ENCODE peak calls at places on chromosomes 13 and 19, in ten cellular contexts. One of them, this sample, is unnamed.

GRCh38 chr13:110023729-110024645 is 237.6 kb upstream of the IRS2 start:
- DNase-seq in mesothelial cell of epicardium: no peak
- DNase-seq in nephron progenitor cell: no peak
- DNase-seq in neural progenitor cell: peak; percentile 35
- DNase-seq in GM10248: no peak
- DNase-seq in AG10803: no peak
- DNase-seq in heart left ventricle: peak; percentile 36
- DNase-seq in foreskin keratinocyte: no peak
- DNase-seq in spleen: no peak
- DNase-seq in right atrium auricular region: no peak
- DNase-seq in this sample: no peak

GRCh38 chr13:112959206-112959605 is 9.8 kb upstream of the MCF2L start:
- DNase-seq in heart left ventricle: peak; percentile 70
- DNase-seq in mesothelial cell of epicardium: no peak
- DNase-seq in nephron progenitor cell: no peak
- DNase-seq in AG10803: no peak
- DNase-seq in foreskin keratinocyte: no peak
- DNase-seq in GM10248: no peak
- DNase-seq in neural progenitor cell: no peak
- DNase-seq in spleen: peak; percentile 33
- DNase-seq in right atrium auricular region: peak; percentile 67
- DNase-seq in this sample: no peak

GRCh38 chr13:94525781-94526180 is 46.3 kb upstream of the DCT start:
- DNase-seq in mesothelial cell of epicardium: no peak
- DNase-seq in right atrium auricular region: no peak
- DNase-seq in AG10803: no peak
- DNase-seq in spleen: no peak
- DNase-seq in heart left ventricle: no peak
- DNase-seq in foreskin keratinocyte: no peak
- DNase-seq in nephron progenitor cell: no peak
- DNase-seq in neural progenitor cell: no peak
- DNase-seq in GM10248: no peak
- DNase-seq in this sample: no peak

GRCh38 chr13:42807866-42808265 is 26.5 kb downstream of the FAM216B start:
- DNase-seq in AG10803: peak; percentile 40
- DNase-seq in neural progenitor cell: no peak
- DNase-seq in right atrium auricular region: no peak
- DNase-seq in heart left ventricle: no peak
- DNase-seq in nephron progenitor cell: no peak
- DNase-seq in foreskin keratinocyte: peak; percentile 63
- DNase-seq in GM10248: no peak
- DNase-seq in mesothelial cell of epicardium: no peak
- DNase-seq in spleen: no peak
- DNase-seq in this sample: peak; percentile 25

GRCh38 chr19:38263696-38264485 is 482 bp upstream of the SPINT2 start:
- DNase-seq in AG10803: peak; percentile 81
- DNase-seq in GM10248: peak; percentile 80
- DNase-seq in mesothelial cell of epicardium: peak; percentile 88
- DNase-seq in spleen: no peak
- DNase-seq in foreskin keratinocyte: peak; percentile 86
- DNase-seq in heart left ventricle: peak; percentile 35
- DNase-seq in right atrium auricular region: no peak
- DNase-seq in neural progenitor cell: no peak
- DNase-seq in nephron progenitor cell: peak; percentile 78
- DNase-seq in this sample: peak; percentile 54

GRCh38 chr13:32538621-32539246 is at the start of gene N4BP2L2:
- DNase-seq in nephron progenitor cell: peak; percentile 83
- DNase-seq in heart left ventricle: peak; percentile 96
- DNase-seq in right atrium auricular region: peak; percentile 97
- DNase-seq in AG10803: peak; percentile 98
- DNase-seq in spleen: peak; percentile 97
- DNase-seq in GM10248: peak; percentile 86
- DNase-seq in foreskin keratinocyte: peak; percentile 94
- DNase-seq in mesothelial cell of epicardium: peak; percentile 75
- DNase-seq in neural progenitor cell: peak; percentile 96
- DNase-seq in this sample: peak; percentile 95

GRCh38 chr13:77828815-77829214 is 89.8 kb downstream of the EDNRB start:
- DNase-seq in GM10248: no peak
- DNase-seq in heart left ventricle: no peak
- DNase-seq in spleen: no peak
- DNase-seq in AG10803: no peak
- DNase-seq in foreskin keratinocyte: no peak
- DNase-seq in mesothelial cell of epicardium: no peak
- DNase-seq in neural progenitor cell: no peak
- DNase-seq in right atrium auricular region: no peak
- DNase-seq in nephron progenitor cell: no peak
- DNase-seq in this sample: no peak

GRCh38 chr19:15506074-15506565 is 2.2 kb upstream of the CYP4F22 start:
- DNase-seq in mesothelial cell of epicardium: no peak
- DNase-seq in GM10248: no peak
- DNase-seq in foreskin keratinocyte: no peak
- DNase-seq in spleen: no peak
- DNase-seq in neural progenitor cell: no peak
- DNase-seq in heart left ventricle: no peak
- DNase-seq in AG10803: no peak
- DNase-seq in nephron progenitor cell: no peak
- DNase-seq in right atrium auricular region: no peak
- DNase-seq in this sample: no peak

GRCh38 chr19:952680-953500 is 27.1 kb downstream of the ARID3A start:
- DNase-seq in foreskin keratinocyte: no peak
- DNase-seq in mesothelial cell of epicardium: no peak
- DNase-seq in right atrium auricular region: no peak
- DNase-seq in spleen: no peak
- DNase-seq in AG10803: no peak
- DNase-seq in nephron progenitor cell: no peak
- DNase-seq in GM10248: no peak
- DNase-seq in neural progenitor cell: no peak
- DNase-seq in heart left ventricle: no peak
- DNase-seq in this sample: no peak

GRCh38 chr13:109419896-109420295 is 366.5 kb downstream of the IRS2 start:
- DNase-seq in spleen: no peak
- DNase-seq in nephron progenitor cell: no peak
- DNase-seq in AG10803: no peak
- DNase-seq in heart left ventricle: no peak
- DNase-seq in mesothelial cell of epicardium: no peak
- DNase-seq in foreskin keratinocyte: peak; percentile 72
- DNase-seq in right atrium auricular region: no peak
- DNase-seq in GM10248: no peak
- DNase-seq in neural progenitor cell: no peak
- DNase-seq in this sample: no peak

GRCh38 chr13:55615080-55615479 is 1525.6 kb upstream of the PRR20A start:
- DNase-seq in AG10803: no peak
- DNase-seq in spleen: no peak
- DNase-seq in GM10248: no peak
- DNase-seq in right atrium auricular region: no peak
- DNase-seq in nephron progenitor cell: no peak
- DNase-seq in neural progenitor cell: no peak
- DNase-seq in heart left ventricle: no peak
- DNase-seq in foreskin keratinocyte: no peak
- DNase-seq in mesothelial cell of epicardium: no peak
- DNase-seq in this sample: no peak

GRCh38 chr13:95296326-95296939 is 4.8 kb downstream of the ABCC4 start:
- DNase-seq in right atrium auricular region: no peak
- DNase-seq in foreskin keratinocyte: no peak
- DNase-seq in GM10248: peak; percentile 42
- DNase-seq in heart left ventricle: peak; percentile 32
- DNase-seq in neural progenitor cell: peak; percentile 65
- DNase-seq in spleen: no peak
- DNase-seq in nephron progenitor cell: peak; percentile 47
- DNase-seq in AG10803: peak; percentile 13
- DNase-seq in mesothelial cell of epicardium: no peak
- DNase-seq in this sample: no peak

GRCh38 chr19:4229179-4229931 is at the start of gene EBI3:
- DNase-seq in GM10248: peak; percentile 89
- DNase-seq in nephron progenitor cell: peak; percentile 50
- DNase-seq in heart left ventricle: peak; percentile 32
- DNase-seq in spleen: peak; percentile 83
- DNase-seq in foreskin keratinocyte: no peak
- DNase-seq in right atrium auricular region: no peak
- DNase-seq in neural progenitor cell: no peak
- DNase-seq in AG10803: no peak
- DNase-seq in mesothelial cell of epicardium: no peak
- DNase-seq in this sample: peak; percentile 46

GRCh38 chr13:48858122-48858521 is 117.6 kb upstream of the FNDC3A start:
- DNase-seq in nephron progenitor cell: no peak
- DNase-seq in spleen: no peak
- DNase-seq in foreskin keratinocyte: no peak
- DNase-seq in GM10248: no peak
- DNase-seq in mesothelial cell of epicardium: no peak
- DNase-seq in neural progenitor cell: no peak
- DNase-seq in right atrium auricular region: no peak
- DNase-seq in heart left ventricle: no peak
- DNase-seq in AG10803: no peak
- DNase-seq in this sample: no peak

GRCh38 chr13:38463047-38463446 is 113.4 kb downstream of the UFM1 start:
- DNase-seq in AG10803: no peak
- DNase-seq in nephron progenitor cell: no peak
- DNase-seq in heart left ventricle: no peak
- DNase-seq in spleen: no peak
- DNase-seq in mesothelial cell of epicardium: no peak
- DNase-seq in neural progenitor cell: no peak
- DNase-seq in right atrium auricular region: no peak
- DNase-seq in foreskin keratinocyte: no peak
- DNase-seq in GM10248: no peak
- DNase-seq in this sample: no peak

GRCh38 chr19:4811328-4812131 is 20.0 kb downstream of the TICAM1 start:
- DNase-seq in neural progenitor cell: peak; percentile 72
- DNase-seq in foreskin keratinocyte: peak; percentile 42
- DNase-seq in heart left ventricle: peak; percentile 76
- DNase-seq in spleen: peak; percentile 96
- DNase-seq in mesothelial cell of epicardium: peak; percentile 67
- DNase-seq in GM10248: peak; percentile 84
- DNase-seq in nephron progenitor cell: peak; percentile 92
- DNase-seq in AG10803: peak; percentile 49
- DNase-seq in right atrium auricular region: peak; percentile 82
- DNase-seq in this sample: no peak

GRCh38 chr13:20482275-20482761 is 43.3 kb downstream of the CRYL1 start:
- DNase-seq in heart left ventricle: no peak
- DNase-seq in neural progenitor cell: no peak
- DNase-seq in right atrium auricular region: no peak
- DNase-seq in mesothelial cell of epicardium: no peak
- DNase-seq in GM10248: no peak
- DNase-seq in foreskin keratinocyte: peak; percentile 47
- DNase-seq in spleen: no peak
- DNase-seq in nephron progenitor cell: no peak
- DNase-seq in AG10803: no peak
- DNase-seq in this sample: no peak

GRCh38 chr19:6066661-6067646 is 43.3 kb downstream of the RFX2 start:
- DNase-seq in neural progenitor cell: peak; percentile 98
- DNase-seq in foreskin keratinocyte: peak; percentile 81
- DNase-seq in right atrium auricular region: peak; percentile 99
- DNase-seq in AG10803: peak; percentile 98
- DNase-seq in spleen: no peak
- DNase-seq in GM10248: no peak
- DNase-seq in mesothelial cell of epicardium: peak; percentile 70
- DNase-seq in nephron progenitor cell: peak; percentile 85
- DNase-seq in heart left ventricle: peak; percentile 94
- DNase-seq in this sample: peak; percentile 88

GRCh38 chr19:751501-752341 is 809 bp downstream of the MISP start:
- DNase-seq in mesothelial cell of epicardium: no peak
- DNase-seq in AG10803: peak; percentile 81
- DNase-seq in neural progenitor cell: no peak
- DNase-seq in GM10248: no peak
- DNase-seq in foreskin keratinocyte: peak; percentile 86
- DNase-seq in right atrium auricular region: peak; percentile 64
- DNase-seq in nephron progenitor cell: no peak
- DNase-seq in spleen: no peak
- DNase-seq in heart left ventricle: no peak
- DNase-seq in this sample: peak; percentile 70

GRCh38 chr19:14091086-14091884 is 734 bp upstream of the SAMD1 start:
- DNase-seq in neural progenitor cell: no peak
- DNase-seq in spleen: peak; percentile 95
- DNase-seq in nephron progenitor cell: peak; percentile 79
- DNase-seq in foreskin keratinocyte: peak; percentile 52
- DNase-seq in heart left ventricle: no peak
- DNase-seq in mesothelial cell of epicardium: peak; percentile 70
- DNase-seq in right atrium auricular region: no peak
- DNase-seq in AG10803: peak; percentile 60
- DNase-seq in GM10248: peak; percentile 92
- DNase-seq in this sample: peak; percentile 55
- TF ChIP-seq CTCF in neural progenitor cell: peak; percentile 22
- TF ChIP-seq CTCF in spleen: peak; percentile 40
- TF ChIP-seq CTCF in nephron progenitor cell: no peak
- TF ChIP-seq CTCF in foreskin keratinocyte: peak; percentile 34
- TF ChIP-seq CTCF in heart left ventricle: peak; percentile 51
- TF ChIP-seq CTCF in mesothelial cell of epicardium: no peak
- TF ChIP-seq CTCF in right atrium auricular region: peak; percentile 42
- TF ChIP-seq CTCF in AG10803: peak; percentile 25
- TF ChIP-seq CTCF in GM10248: peak; percentile 48
- TF ChIP-seq CTCF in this sample: no peak

GRCh38 chr19:13959962-13960862 is 7.9 kb downstream of the DCAF15 start:
- DNase-seq in AG10803: no peak
- DNase-seq in foreskin keratinocyte: no peak
- DNase-seq in spleen: no peak
- DNase-seq in nephron progenitor cell: peak; percentile 38
- DNase-seq in right atrium auricular region: no peak
- DNase-seq in GM10248: no peak
- DNase-seq in mesothelial cell of epicardium: no peak
- DNase-seq in neural progenitor cell: peak; percentile 30
- DNase-seq in heart left ventricle: no peak
- DNase-seq in this sample: no peak
- TF ChIP-seq CTCF in AG10803: peak; percentile 30
- TF ChIP-seq CTCF in foreskin keratinocyte: peak; percentile 36
- TF ChIP-seq CTCF in spleen: peak; percentile 40
- TF ChIP-seq CTCF in nephron progenitor cell: peak; percentile 18
- TF ChIP-seq CTCF in right atrium auricular region: no peak
- TF ChIP-seq CTCF in GM10248: peak; percentile 25
- TF ChIP-seq CTCF in mesothelial cell of epicardium: peak; percentile 22
- TF ChIP-seq CTCF in neural progenitor cell: peak; percentile 41
- TF ChIP-seq CTCF in heart left ventricle: peak; percentile 20
- TF ChIP-seq CTCF in this sample: peak; percentile 15

GRCh38 chr19:48867922-48868195 is 558 bp downstream of the PLEKHA4 start:
- DNase-seq in mesothelial cell of epicardium: no peak
- DNase-seq in AG10803: no peak
- DNase-seq in neural progenitor cell: peak; percentile 6
- DNase-seq in heart left ventricle: no peak
- DNase-seq in GM10248: no peak
- DNase-seq in nephron progenitor cell: no peak
- DNase-seq in foreskin keratinocyte: no peak
- DNase-seq in right atrium auricular region: no peak
- DNase-seq in spleen: no peak
- DNase-seq in this sample: no peak
- TF ChIP-seq CTCF in mesothelial cell of epicardium: no peak
- TF ChIP-seq CTCF in AG10803: no peak
- TF ChIP-seq CTCF in neural progenitor cell: no peak
- TF ChIP-seq CTCF in heart left ventricle: no peak
- TF ChIP-seq CTCF in GM10248: no peak
- TF ChIP-seq CTCF in nephron progenitor cell: no peak
- TF ChIP-seq CTCF in foreskin keratinocyte: no peak
- TF ChIP-seq CTCF in right atrium auricular region: no peak
- TF ChIP-seq CTCF in spleen: no peak
- TF ChIP-seq CTCF in this sample: no peak

DNA sequence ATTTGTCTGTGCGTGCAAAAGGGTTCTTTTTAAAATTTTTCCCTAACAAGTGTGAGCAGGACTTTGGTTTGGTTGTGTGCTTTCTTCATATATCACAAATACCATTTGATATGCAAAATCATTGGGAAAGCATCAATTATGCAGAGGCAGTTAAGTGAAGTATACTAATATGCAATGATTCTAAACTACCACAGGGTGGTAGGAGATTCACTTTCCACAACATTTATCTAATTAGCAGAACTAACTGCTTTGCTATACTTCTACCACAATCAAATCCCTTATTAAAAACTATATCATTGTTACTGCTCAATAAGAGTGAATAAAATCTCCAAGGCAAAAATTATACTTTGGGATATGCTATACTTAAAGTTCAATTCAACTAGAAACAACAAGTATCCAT is 2738.9 kb upstream of the PCDH20 start:
- DNase-seq in AG10803: peak; percentile 28
- DNase-seq in mesothelial cell of epicardium: no peak
- DNase-seq in foreskin keratinocyte: peak; percentile 26
- DNase-seq in right atrium auricular region: no peak
- DNase-seq in GM10248: no peak
- DNase-seq in nephron progenitor cell: no peak
- DNase-seq in heart left ventricle: no peak
- DNase-seq in neural progenitor cell: no peak
- DNase-seq in spleen: no peak
- DNase-seq in this sample: peak; percentile 6
- TF ChIP-seq CTCF in AG10803: peak; percentile 48
- TF ChIP-seq CTCF in mesothelial cell of epicardium: no peak
- TF ChIP-seq CTCF in foreskin keratinocyte: peak; percentile 36
- TF ChIP-seq CTCF in right atrium auricular region: no peak
- TF ChIP-seq CTCF in GM10248: no peak
- TF ChIP-seq CTCF in nephron progenitor cell: no peak
- TF ChIP-seq CTCF in heart left ventricle: no peak
- TF ChIP-seq CTCF in neural progenitor cell: peak; percentile 29
- TF ChIP-seq CTCF in spleen: no peak
- TF ChIP-seq CTCF in this sample: no peak

This sample was measured in astrocyte.